ENCODE peak calls at places on chromosomes 7 and 10, in six cellular contexts. D is ecto neural progenitor cell; H is HTR-8/SVneo; K is skeletal muscle cell; U is activated CD8-positive, alpha-beta memory T cell treated with anti-CD3 and anti-CD28 coated beads, Interleukin-2, amount 50 U/mL, for 48 hours; G is cardiac muscle cell. R is an unnamed sample.

GRCh38 chr7:43204081-43204480 is 91.6 kb downstream of the HECW1 start:
- DNase-seq in G (no peak), D (no peak), H (no peak), K (peak; percentile 59), U (no peak), R (no peak)

GRCh38 chr7:129993275-129993674 is 40.5 kb upstream of the UBE2H start:
- DNase-seq in U (no peak), D (no peak), H (no peak), G (no peak), K (no peak), R (no peak)

GRCh38 chr7:13979671-13980438 is 9.6 kb downstream of the ETV1 start:
- DNase-seq in D (no peak), G (no peak), H (no peak), U (no peak), K (no peak), R (no peak)

GRCh38 chr10:116912162-116912561 is 62.9 kb downstream of the ENO4 start:
- DNase-seq in H (no peak), U (no peak), K (no peak), D (no peak), G (peak; percentile 15), R (no peak)

GRCh38 chr7:80361948-80362347 is 149.9 kb downstream of the GNAT3 start:
- DNase-seq in U (no peak), K (no peak), D (no peak), H (no peak), G (no peak), R (no peak)

GRCh38 chr7:118872568-118872967 is 648.1 kb downstream of the ANKRD7 start:
- DNase-seq in K (no peak), H (no peak), D (no peak), G (no peak), U (no peak), R (no peak)

GRCh38 chr10:93695720-93696119 is 6.7 kb downstream of the FRA10AC1 start:
- DNase-seq in K (no peak), U (no peak), G (no peak), H (no peak), D (no peak), R (no peak)

GRCh38 chr7:154841731-154842331 is 161.1 kb downstream of the PAXIP1 start:
- DNase-seq in U (no peak), D (no peak), K (no peak), G (peak; percentile 12), H (no peak), R (no peak)

GRCh38 chr7:155426543-155427410 is 31.2 kb upstream of the EN2 start:
- DNase-seq in U (no peak), G (no peak), H (no peak), K (no peak), D (no peak), R (no peak)

GRCh38 chr10:99906470-99906869 is 103.3 kb downstream of the DNMBP start:
- DNase-seq in U (no peak), K (peak; percentile 37), H (no peak), G (no peak), D (no peak), R (no peak)

GRCh38 chr7:44060091-44060947 is 5.0 kb downstream of the PGAM2 start:
- DNase-seq in D (no peak), H (no peak), G (no peak), K (no peak), U (no peak), R (no peak)

GRCh38 chr10:23818484-23818883 is 379.6 kb downstream of the OTUD1 start:
- DNase-seq in G (no peak), K (no peak), H (no peak), D (peak; percentile 65), U (no peak), R (no peak)